ENCODE peak calls at places on chromosomes 1 and 21, in five cellular contexts. W is Panc1, L is GM12878, X is SK-N-SH, T is HCT116. F is an unnamed sample.

GRCh38 chr1:33306061-33306460 is 14.8 kb downstream of the A3GALT2 start:
- DNase-seq in L (no peak), W (no peak), X (no peak), T (no peak), F (no peak)

GRCh38 chr1:53902235-53902920 is 8.4 kb downstream of the DIO1 start:
- DNase-seq in T (no peak), X (no peak), L (no peak), W (no peak), F (peak)

GRCh38 chr1:238186887-238187574 is 296.3 kb upstream of the ZP4 start:
- DNase-seq in W (no peak), X (no peak), T (no peak), L (peak), F (no peak)

GRCh38 chr1:200139661-200140250 is 112.2 kb downstream of the NR5A2 start:
- DNase-seq in T (peak), X (peak), L (no peak), W (peak), F (peak)

GRCh38 chr1:162028726-162029125 is 5.1 kb upstream of the OLFML2B start:
- DNase-seq in L (peak), T (no peak), X (no peak), W (no peak), F (no peak)

GRCh38 chr21:41950941-41951408 is 2.8 kb downstream of the C2CD2 start:
- DNase-seq in L (no peak), X (no peak), W (no peak), T (no peak), F (no peak)

GRCh38 chr1:220410681-220411080 is 117.3 kb upstream of the MARK1 start:
- DNase-seq in T (no peak), L (no peak), X (no peak), W (no peak), F (no peak)

GRCh38 chr1:170145061-170145460 is 698 bp upstream of the NTMT2 start:
- DNase-seq in T (no peak), X (no peak), L (no peak), W (no peak), F (no peak)

GRCh38 chr1:236172041-236172579 is 29.8 kb downstream of the GPR137B start:
- DNase-seq in L (no peak), T (no peak), X (no peak), W (no peak), F (no peak)

GRCh38 chr21:18553786-18554185 is 150.2 kb upstream of the TMPRSS15 start:
- DNase-seq in W (no peak), L (no peak), X (no peak), T (no peak), F (no peak)
- TF ChIP-seq SIN3A in W (no peak), L (no peak), X (no peak), T (no peak), F (no peak)

DNA sequence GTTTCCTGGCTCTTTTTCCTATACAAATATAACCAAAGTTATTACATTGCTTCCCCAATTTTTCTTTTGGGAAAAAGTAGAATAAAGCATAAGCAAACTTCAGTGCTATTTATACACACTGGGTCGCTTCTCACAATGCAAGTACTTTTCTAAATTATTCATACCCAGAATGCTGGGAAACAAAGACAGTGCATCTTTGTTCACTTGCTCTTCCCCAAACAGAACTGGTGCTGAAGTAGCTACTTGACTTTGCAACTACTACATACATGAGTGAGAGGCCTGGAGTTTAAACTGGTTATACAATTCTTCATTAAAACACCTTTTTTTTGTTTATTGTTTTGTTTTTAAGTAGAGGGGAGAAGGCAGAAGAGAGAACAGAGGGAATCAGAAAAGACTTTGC is 40.2 kb downstream of the STX6 start:
- DNase-seq in L (no peak), W (no peak), T (no peak), X (no peak), F (no peak)
- TF ChIP-seq SIN3A in L (no peak), W (no peak), T (no peak), X (no peak), F (no peak)

GRCh38 chr1:227886503-227886961 is 61.2 kb downstream of the WNT9A start:
- DNase-seq in X (no peak), W (no peak), L (no peak), T (no peak), F (no peak)
- TF ChIP-seq SIN3A in X (no peak), W (no peak), L (no peak), T (no peak), F (no peak)

GRCh38 chr21:38875694-38876492 is 70.2 kb downstream of the ETS2 start:
- DNase-seq in L (no peak), X (no peak), T (no peak), W (no peak), F (no peak)
- TF ChIP-seq SIN3A in L (no peak), X (no peak), T (no peak), W (no peak), F (no peak)

GRCh38 chr21:33434770-33435360 is 31.7 kb downstream of the IFNGR2 start:
- DNase-seq in T (no peak), X (no peak), L (peak), W (no peak), F (no peak)

GRCh38 chr21:33441489-33442477 is 38.0 kb downstream of the TMEM50B start:
- DNase-seq in X (no peak), W (no peak), L (peak), T (no peak), F (no peak)

GRCh38 chr21:33433425-33434114 is 30.4 kb downstream of the IFNGR2 start:
- DNase-seq in T (no peak), L (no peak), X (no peak), W (no peak), F (no peak)

GRCh38 chr21:33433001-33433400 is 29.8 kb downstream of the IFNGR2 start:
- DNase-seq in X (no peak), T (no peak), W (no peak), L (no peak), F (no peak)

DNA sequence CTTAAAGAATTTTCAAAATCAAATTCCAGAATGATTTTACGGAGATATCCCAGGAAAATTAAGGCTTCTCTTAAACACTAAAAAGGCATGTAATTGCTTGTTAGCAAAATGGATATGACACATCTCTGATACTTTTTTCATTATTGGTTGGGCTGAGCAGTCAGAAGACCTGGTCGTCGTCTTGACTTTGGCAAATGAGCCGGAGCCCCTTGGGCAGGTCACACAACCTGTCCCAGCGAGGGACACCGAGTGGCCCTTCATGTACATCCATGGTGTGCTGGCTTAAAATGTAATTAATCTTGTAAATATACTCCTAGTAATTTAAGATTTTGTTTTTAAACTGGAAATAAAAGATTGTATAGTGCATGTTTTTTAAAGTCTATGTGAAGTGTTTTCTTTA is 33.9 kb downstream of the IFNGR2 start:
- DNase-seq in T (no peak), X (no peak), W (no peak), L (no peak), F (no peak)
- TF ChIP-seq SIN3A in T (no peak), X (no peak), W (no peak), L (no peak), F (no peak)

DNA sequence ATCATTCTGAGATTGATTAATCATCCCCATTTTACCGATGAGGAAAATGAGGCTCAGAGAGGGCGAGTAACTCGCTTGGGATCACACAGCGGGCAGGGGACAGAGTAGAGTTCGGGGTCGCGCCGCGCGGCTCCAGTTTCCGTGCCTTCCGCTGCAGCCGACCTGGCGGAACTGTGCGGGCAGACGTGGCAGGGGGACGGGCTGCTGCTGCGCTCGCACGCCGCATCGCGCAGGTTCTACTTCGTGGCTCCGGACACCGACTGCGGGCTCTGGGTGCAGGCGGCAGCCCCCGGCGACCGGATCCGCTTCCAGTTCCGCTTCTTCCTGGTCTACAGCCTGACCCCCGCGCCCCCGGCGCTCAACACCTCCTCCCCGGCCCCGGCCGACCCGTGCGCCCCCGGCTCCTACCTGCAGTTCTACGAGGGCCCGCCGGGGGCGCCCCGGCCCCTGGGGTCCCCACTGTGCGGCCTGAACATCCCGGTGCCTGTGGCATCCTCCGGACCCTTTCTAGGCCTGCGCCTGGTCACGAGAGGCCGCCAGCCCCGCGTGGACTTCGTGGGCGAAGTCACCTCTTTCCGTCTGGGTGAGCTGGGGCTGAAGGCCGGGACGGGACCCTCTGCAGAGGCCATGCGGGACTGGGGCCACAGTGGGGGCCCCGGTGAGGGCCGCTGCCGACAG is 2.3 kb downstream of the LDLRAD2 start:
- DNase-seq in T (no peak), W (no peak), L (no peak), X (peak), F (no peak)
- TF ChIP-seq SIN3A in T (no peak), W (no peak), L (no peak), X (no peak), F (no peak)

DNA sequence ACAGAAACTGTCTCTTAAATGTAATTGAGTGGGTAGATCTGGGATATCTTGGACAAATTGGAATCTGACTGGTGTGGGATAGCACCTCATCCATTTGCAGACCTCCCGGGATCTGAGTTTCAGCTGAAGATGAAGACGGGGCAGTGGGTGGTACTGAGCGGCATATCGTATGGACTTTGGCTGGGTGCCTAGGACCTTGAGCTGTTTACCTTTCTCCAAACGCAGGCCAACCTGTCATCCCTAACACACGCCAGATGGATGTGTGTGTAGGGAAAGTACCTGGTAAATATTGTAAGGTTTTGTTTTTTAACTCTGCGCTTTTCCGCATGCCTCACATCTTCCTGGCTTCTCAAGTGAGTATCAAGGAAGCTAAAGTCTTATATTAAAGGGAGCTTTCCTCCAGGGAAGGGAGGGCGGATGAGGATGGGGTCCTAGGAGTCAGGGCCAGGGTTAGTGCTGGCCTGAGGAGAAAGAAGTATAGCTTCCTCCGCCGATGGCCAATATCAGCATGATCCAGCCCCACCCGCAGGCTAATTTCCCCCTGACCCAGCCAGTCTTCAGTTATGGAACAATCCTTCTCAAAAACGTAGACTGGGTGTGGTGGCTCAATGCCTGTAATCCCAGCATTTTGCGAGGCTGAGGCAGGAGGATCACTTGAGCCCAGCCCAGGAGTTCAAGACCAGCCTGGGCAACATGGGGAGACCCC is 26.2 kb downstream of the ATP8B2 start:
- DNase-seq in X (no peak), T (no peak), L (no peak), W (no peak), F (peak)
- TF ChIP-seq SIN3A in X (no peak), T (no peak), L (no peak), W (no peak), F (no peak)